ENCODE peak calls at places on chromosomes 7 and 10, in four cellular contexts. A, O, R and T are unnamed samples.

GRCh38 chr7:65269150-65269856 is 104.4 kb upstream of the ZNF92 start:
- DNase-seq in A (peak), O (peak), R (no peak), T (no peak)

GRCh38 chr7:132377043-132377442 is 199.2 kb downstream of the PLXNA4 start:
- DNase-seq in A (no peak), O (no peak), R (no peak), T (no peak)

GRCh38 chr10:22999942-23000341 is 72.1 kb downstream of the ARMC3 start:
- DNase-seq in O (no peak), R (no peak), A (no peak), T (no peak)

GRCh38 chr7:102439963-102440795 is 6.8 kb downstream of the ORAI2 start:
- DNase-seq in O (no peak), R (no peak), A (peak), T (no peak)

GRCh38 chr7:137354361-137354760 is 10.8 kb upstream of the PTN start:
- DNase-seq in O (no peak), A (no peak), R (no peak), T (no peak)

GRCh38 chr7:19404912-19405329 is 259.7 kb upstream of the FERD3L start:
- DNase-seq in R (no peak), O (no peak), A (peak), T (no peak)

GRCh38 chr10:80204801-80205477 is 398 bp downstream of the ANXA11 start:
- DNase-seq in A (peak), O (no peak), R (peak), T (no peak)

GRCh38 chr7:17564678-17565209 is 266.3 kb downstream of the AHR start:
- DNase-seq in R (no peak), O (no peak), A (no peak), T (no peak)

GRCh38 chr10:4617626-4618025 is 208.4 kb upstream of the AKR1E2 start:
- DNase-seq in O (no peak), R (no peak), A (no peak), T (no peak)

GRCh38 chr7:135726389-135726788 is 1.6 kb downstream of the SLC13A4 start:
- DNase-seq in A (no peak), O (no peak), R (no peak), T (no peak)

GRCh38 chr10:110989016-110989415 is 69.6 kb downstream of the SHOC2 start:
- DNase-seq in A (peak), R (no peak), O (no peak), T (no peak)

GRCh38 chr10:97549587-97550322 is 22.8 kb upstream of the ANKRD2 start:
- DNase-seq in A (peak), O (no peak), R (no peak), T (no peak)

GRCh38 chr7:30459591-30460245 is 18.9 kb downstream of the NOD1 start:
- DNase-seq in A (peak), O (no peak), R (no peak), T (no peak)

GRCh38 chr7:45874408-45875131 is 1.7 kb upstream of the CCDC201 start:
- DNase-seq in A (peak), O (no peak), R (no peak), T (no peak)

GRCh38 chr10:36779238-36779846 is 346.1 kb upstream of the ANKRD30A start:
- DNase-seq in A (peak), R (no peak), O (no peak), T (no peak)

GRCh38 chr7:110522751-110523200 is 568.2 kb upstream of the LRRN3 start:
- DNase-seq in R (no peak), A (no peak), O (no peak), T (no peak)

GRCh38 chr10:70432101-70432500 is 9.4 kb downstream of the NODAL start:
- DNase-seq in R (no peak), O (no peak), A (no peak), T (no peak)

GRCh38 chr7:151575471-151575870 is 55.8 kb upstream of the RHEB start:
- DNase-seq in A (no peak), R (no peak), O (no peak), T (no peak)

GRCh38 chr10:93591065-93591808 is 9.8 kb downstream of the RBP4 start:
- DNase-seq in O (no peak), A (no peak), R (no peak), T (no peak)

GRCh38 chr10:6321880-6322279 is 119.1 kb downstream of the PFKFB3 start:
- DNase-seq in R (no peak), O (no peak), A (peak), T (no peak)

GRCh38 chr7:42221304-42221703 is 15.7 kb downstream of the GLI3 start:
- DNase-seq in O (no peak), R (no peak), A (no peak), T (no peak)

GRCh38 chr7:36734731-36735130 is 10.4 kb upstream of the AOAH start:
- DNase-seq in O (no peak), A (no peak), R (no peak), T (no peak)

GRCh38 chr10:90921906-90922305 is 1.0 kb upstream of the ANKRD1 start:
- DNase-seq in R (no peak), A (no peak), O (no peak), T (no peak)

GRCh38 chr10:103759100-103759781 is 96.1 kb downstream of the SH3PXD2A start:
- DNase-seq in R (peak), A (peak), O (peak), T (no peak)

GRCh38 chr7:5117095-5117970 is 71.7 kb downstream of the RBAK start:
- DNase-seq in A (no peak), O (no peak), R (no peak), T (no peak)